ENCODE peak calls at places on chromosomes 11 and 22, in seven cellular contexts. A is naive thymus-derived CD4-positive, alpha-beta T cell; G is stomach; C is kidney; M is adrenal gland; X is coronary artery; W is right atrium auricular region. Q is an unnamed sample.
A peak's percentile ranks its signal among the peaks of the same experiment; 100 is the strongest.

GRCh38 chr11:128544625-128545024 is 42.7 kb downstream of the ETS1 start:
- DNase-seq in A (peak; percentile 33), G (no peak), C (no peak), M (no peak), X (no peak), W (no peak), Q (no peak)

GRCh38 chr11:35099278-35100018 is 39.5 kb upstream of the CD44 start:
- DNase-seq in A (no peak), G (no peak), C (no peak), M (no peak), X (no peak), W (no peak), Q (peak; percentile 54)

GRCh38 chr22:38465673-38466490 is 2.0 kb upstream of the KDELR3 start:
- DNase-seq in A (no peak), G (no peak), C (peak; percentile 69), M (no peak), X (no peak), W (no peak), Q (no peak)

GRCh38 chr22:36901411-36902142 is 11.9 kb upstream of the CSF2RB start:
- DNase-seq in A (no peak), G (no peak), C (no peak), M (no peak), X (no peak), W (no peak), Q (no peak)

GRCh38 chr11:17730608-17731462 is 3.7 kb upstream of the KCNC1 start:
- DNase-seq in A (peak; percentile 4), G (peak; percentile 93), C (peak; percentile 88), M (peak; percentile 85), X (peak; percentile 78), W (peak; percentile 79), Q (peak; percentile 57)

GRCh38 chr11:28461338-28461737 is 353.1 kb downstream of the METTL15 start:
- DNase-seq in A (no peak), G (no peak), C (no peak), M (no peak), X (no peak), W (no peak), Q (peak; percentile 18)

GRCh38 chr22:22663861-22664800 is 19.7 kb downstream of the GGTLC2 start:
- DNase-seq in A (no peak), G (no peak), C (no peak), M (no peak), X (no peak), W (no peak), Q (no peak)

GRCh38 chr11:128603752-128604472 is 16.6 kb upstream of the ETS1 start:
- DNase-seq in A (no peak), G (no peak), C (no peak), M (no peak), X (no peak), W (no peak), Q (no peak)

GRCh38 chr11:92269021-92269420 is 44.4 kb downstream of the FAT3 start:
- DNase-seq in A (no peak), G (no peak), C (no peak), M (no peak), X (no peak), W (no peak), Q (peak; percentile 7)

GRCh38 chr11:115146425-115146824 is 357.8 kb downstream of the CADM1 start:
- DNase-seq in A (no peak), G (no peak), C (peak; percentile 3), M (no peak), X (no peak), W (no peak), Q (no peak)

GRCh38 chr11:86676533-86677154 is 4.2 kb upstream of the ME3 start:
- DNase-seq in A (no peak), G (no peak), C (peak; percentile 63), M (no peak), X (no peak), W (no peak), Q (no peak)

GRCh38 chr22:36644333-36644757 is 59.2 kb downstream of the CACNG2 start:
- DNase-seq in A (no peak), G (no peak), C (no peak), M (peak; percentile 77), X (no peak), W (no peak), Q (peak; percentile 91)

DNA sequence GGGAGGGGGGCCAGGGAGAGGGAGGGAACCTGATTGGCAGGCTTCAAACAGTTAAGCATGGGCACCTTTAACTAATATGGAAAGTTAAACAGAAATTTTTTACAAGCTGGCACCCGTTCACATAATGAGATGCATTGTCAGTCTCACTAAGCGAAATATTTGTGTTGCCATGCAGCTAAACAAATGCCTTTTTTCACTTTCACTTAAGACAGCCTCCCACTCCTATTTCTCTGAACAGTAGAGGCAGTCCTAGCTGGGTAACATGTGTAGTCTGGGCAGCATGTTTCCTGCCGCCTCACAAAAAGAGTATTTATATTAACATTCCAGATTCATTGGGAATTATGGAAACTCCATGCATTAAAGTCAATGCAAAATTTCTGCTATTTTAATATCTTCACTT is 62.4 kb upstream of the SOX6 start:
- DNase-seq in A (no peak), G (no peak), C (no peak), M (no peak), X (no peak), W (no peak), Q (no peak)
- H3K4me3 ChIP-seq in A (no peak overlapping the region), G (no peak overlapping the region), C (no peak overlapping the region), M (no peak overlapping the region), X (peak overlapping the region; percentile 39), W (no peak overlapping the region), Q (no peak overlapping the region)

GRCh38 chr11:10561043-10561818 is 7.2 kb downstream of the LYVE1 start:
- DNase-seq in A (no peak), G (no peak), C (no peak), M (no peak), X (no peak), W (no peak), Q (no peak)

GRCh38 chr11:10564030-10564429 is 4.4 kb downstream of the LYVE1 start:
- DNase-seq in A (no peak), G (no peak), C (no peak), M (no peak), X (no peak), W (no peak), Q (no peak)

GRCh38 chr11:10564692-10565318 is 3.7 kb downstream of the LYVE1 start:
- DNase-seq in A (no peak), G (no peak), C (no peak), M (peak; percentile 60), X (no peak), W (no peak), Q (no peak)

GRCh38 chr11:10565493-10565892 is 3.0 kb downstream of the LYVE1 start:
- DNase-seq in A (no peak), G (no peak), C (no peak), M (no peak), X (no peak), W (no peak), Q (no peak)

GRCh38 chr11:10561947-10562346 is 6.5 kb downstream of the LYVE1 start:
- DNase-seq in A (no peak), G (no peak), C (no peak), M (no peak), X (no peak), W (no peak), Q (no peak)
- H3K4me3 ChIP-seq in A (no peak overlapping the region), G (no peak overlapping the region), C (no peak overlapping the region), M (no peak overlapping the region), X (no peak overlapping the region), W (no peak overlapping the region), Q (no peak overlapping the region)

GRCh38 chr11:15744693-15745092 is 611.7 kb downstream of the SOX6 start:
- DNase-seq in A (no peak), G (no peak), C (no peak), M (no peak), X (no peak), W (no peak), Q (no peak)
- H3K4me3 ChIP-seq in A (no peak overlapping the region), G (no peak overlapping the region), C (no peak overlapping the region), M (no peak overlapping the region), X (no peak overlapping the region), W (no peak overlapping the region), Q (no peak overlapping the region)

GRCh38 chr11:607020-607780 is 8.6 kb downstream of the IRF7 start:
- DNase-seq in A (no peak), G (no peak), C (no peak), M (no peak), X (no peak), W (no peak), Q (no peak)
- H3K4me3 ChIP-seq in A (no peak overlapping the region), G (no peak overlapping the region), C (no peak overlapping the region), M (no peak overlapping the region), X (no peak overlapping the region), W (no peak overlapping the region), Q (no peak overlapping the region)

DNA sequence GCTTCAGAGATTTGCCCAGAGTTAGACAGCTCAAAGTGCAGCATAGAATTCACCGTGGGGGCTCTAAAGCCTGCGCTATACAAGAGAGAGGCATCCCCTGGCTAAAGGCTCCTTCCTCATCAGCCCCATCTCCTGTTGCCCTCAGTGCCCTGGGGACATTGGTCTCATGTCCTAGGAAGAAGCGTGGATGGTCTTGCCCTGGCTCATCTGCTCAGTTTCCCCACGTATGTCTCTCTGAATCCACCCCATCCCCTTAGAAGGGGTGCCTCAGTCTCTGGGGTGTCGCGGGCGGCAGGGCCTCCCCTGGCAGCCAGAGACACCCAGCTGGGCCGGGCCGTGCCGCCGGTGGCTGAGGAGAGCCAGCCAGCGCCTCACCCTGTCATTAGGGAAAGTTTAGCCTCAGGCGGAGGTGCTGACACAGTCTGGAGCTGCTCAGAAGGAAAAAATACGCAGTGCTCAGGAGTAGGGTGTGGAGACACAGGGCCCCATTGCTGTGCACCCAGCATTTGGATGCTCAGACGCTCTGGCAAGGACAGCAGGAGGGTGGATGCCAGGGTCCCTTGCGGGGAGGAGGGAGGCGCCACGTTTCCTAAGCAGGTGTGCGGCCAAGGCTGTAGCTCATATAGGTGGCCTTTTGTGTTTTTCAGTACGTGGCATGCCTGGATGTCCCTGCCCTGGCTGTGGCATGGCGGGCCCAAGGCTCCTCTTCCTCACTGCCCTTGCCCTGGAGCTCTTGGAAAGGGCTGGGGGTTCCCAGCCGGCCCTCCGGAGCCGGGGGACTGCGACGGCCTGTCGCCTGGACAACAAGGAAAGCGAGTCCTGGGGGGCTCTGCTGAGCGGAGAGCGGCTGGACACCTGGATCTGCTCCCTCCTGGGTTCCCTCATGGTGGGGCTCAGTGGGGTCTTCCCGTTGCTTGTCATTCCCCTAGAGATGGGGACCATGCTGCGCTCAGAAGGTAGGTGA is 1.3 kb downstream of the SLC39A13 start:
- DNase-seq in A (no peak), G (no peak), C (peak; percentile 78), M (no peak), X (peak; percentile 70), W (no peak), Q (no peak)
- H3K4me3 ChIP-seq in A (peak overlapping the region; percentile 71), G (peak overlapping the region; percentile 74), C (peak overlapping the region; percentile 67), M (peak overlapping the region; percentile 81), X (peak overlapping the region; percentile 99), W (peak overlapping the region; percentile 99), Q (peak overlapping the region; percentile 89)